ENCODE peak calls at places on chromosome 1, in four cellular contexts. One of them, this sample, is unnamed.

GRCh38 chr1:201020040-201020591 is 3.4 kb downstream of the KIF21B start:
- DNase-seq in H1: no peak
- DNase-seq in GM12878: no peak
- DNase-seq in HepG2: peak
- DNase-seq in this sample: peak

GRCh38 chr1:236429715-236430274 is 35.7 kb downstream of the EDARADD start:
- DNase-seq in H1: no peak
- DNase-seq in GM12878: peak
- DNase-seq in HepG2: no peak
- DNase-seq in this sample: no peak

GRCh38 chr1:192367436-192367835 is 50.6 kb downstream of the RGS21 start:
- DNase-seq in H1: no peak
- DNase-seq in HepG2: no peak
- DNase-seq in GM12878: no peak
- DNase-seq in this sample: no peak

GRCh38 chr1:245116781-245117180 is 38.0 kb upstream of the KIF26B start:
- DNase-seq in H1: no peak
- DNase-seq in HepG2: no peak
- DNase-seq in GM12878: no peak
- DNase-seq in this sample: no peak

GRCh38 chr1:20371411-20371810 is 80.7 kb downstream of the VWA5B1 start:
- DNase-seq in HepG2: no peak
- DNase-seq in H1: no peak
- DNase-seq in GM12878: no peak
- DNase-seq in this sample: peak

GRCh38 chr1:55064071-55064581 is 24.8 kb downstream of the PCSK9 start:
- DNase-seq in H1: no peak
- DNase-seq in GM12878: no peak
- DNase-seq in HepG2: no peak
- DNase-seq in this sample: no peak

GRCh38 chr1:44250113-44250781 is 37.0 kb downstream of the DMAP1 start:
- DNase-seq in HepG2: no peak
- DNase-seq in GM12878: no peak
- DNase-seq in H1: no peak
- DNase-seq in this sample: no peak

GRCh38 chr1:18480315-18481189 is at the start of gene KLHDC7A:
- DNase-seq in GM12878: no peak
- DNase-seq in H1: peak
- DNase-seq in HepG2: peak
- DNase-seq in this sample: no peak

GRCh38 chr1:63630666-63631065 is 37.5 kb downstream of the PGM1 start:
- DNase-seq in GM12878: no peak
- DNase-seq in HepG2: no peak
- DNase-seq in H1: no peak
- DNase-seq in this sample: no peak

GRCh38 chr1:172513480-172513879 is 19.5 kb upstream of the SUCO start:
- DNase-seq in H1: no peak
- DNase-seq in GM12878: no peak
- DNase-seq in HepG2: no peak
- DNase-seq in this sample: no peak

GRCh38 chr1:154418062-154418897 is 13.1 kb downstream of the IL6R start:
- DNase-seq in GM12878: no peak
- DNase-seq in H1: no peak
- DNase-seq in HepG2: peak
- DNase-seq in this sample: no peak

GRCh38 chr1:14997646-14998276 is 155.8 kb upstream of the TMEM51 start:
- DNase-seq in HepG2: no peak
- DNase-seq in H1: no peak
- DNase-seq in GM12878: no peak
- DNase-seq in this sample: no peak

GRCh38 chr1:228813006-228813405 is 77.7 kb downstream of the RHOU start:
- DNase-seq in H1: no peak
- DNase-seq in HepG2: no peak
- DNase-seq in GM12878: no peak
- DNase-seq in this sample: no peak

GRCh38 chr1:226061793-226062557 is 541 bp upstream of the H3-3A start:
- DNase-seq in HepG2: peak
- DNase-seq in H1: no peak
- DNase-seq in GM12878: no peak
- DNase-seq in this sample: peak

GRCh38 chr1:109630081-109630880 is 10.6 kb downstream of the AMPD2 start:
- DNase-seq in GM12878: no peak
- DNase-seq in H1: no peak
- DNase-seq in HepG2: no peak
- DNase-seq in this sample: peak

GRCh38 chr1:48936436-48936835 is 159.7 kb upstream of the BEND5 start:
- DNase-seq in GM12878: no peak
- DNase-seq in HepG2: no peak
- DNase-seq in H1: no peak
- DNase-seq in this sample: no peak

GRCh38 chr1:172466795-172467407 is 23.0 kb upstream of the PIGC start:
- DNase-seq in H1: no peak
- DNase-seq in GM12878: no peak
- DNase-seq in HepG2: peak
- DNase-seq in this sample: no peak

GRCh38 chr1:89657886-89658285 is 25.0 kb downstream of the LRRC8C start:
- DNase-seq in H1: no peak
- DNase-seq in GM12878: peak
- DNase-seq in HepG2: no peak
- DNase-seq in this sample: no peak

GRCh38 chr1:31705080-31705866 is 1.5 kb upstream of the COL16A1 start:
- DNase-seq in H1: no peak
- DNase-seq in GM12878: no peak
- DNase-seq in HepG2: peak
- DNase-seq in this sample: peak

GRCh38 chr1:10652626-10653025 is 143.8 kb downstream of the CASZ1 start:
- DNase-seq in HepG2: no peak
- DNase-seq in H1: no peak
- DNase-seq in GM12878: no peak
- DNase-seq in this sample: no peak

GRCh38 chr1:152107289-152107983 is 7.8 kb downstream of the TCHH start:
- DNase-seq in GM12878: no peak
- DNase-seq in H1: no peak
- DNase-seq in HepG2: no peak
- DNase-seq in this sample: no peak

GRCh38 chr1:3234956-3235355 is 166.0 kb downstream of the PRDM16 start:
- DNase-seq in HepG2: no peak
- DNase-seq in H1: no peak
- DNase-seq in GM12878: no peak
- DNase-seq in this sample: no peak

GRCh38 chr1:41485605-41486004 is 1.1 kb upstream of the EDN2 start:
- DNase-seq in GM12878: no peak
- DNase-seq in HepG2: no peak
- DNase-seq in H1: no peak
- DNase-seq in this sample: peak

GRCh38 chr1:33654267-33654832 is 181.9 kb downstream of the ZSCAN20 start:
- DNase-seq in GM12878: no peak
- DNase-seq in H1: no peak
- DNase-seq in HepG2: no peak
- DNase-seq in this sample: no peak

GRCh38 chr1:201419737-201420607 is 1.6 kb downstream of the TNNI1 start:
- DNase-seq in GM12878: no peak
- DNase-seq in H1: no peak
- DNase-seq in HepG2: no peak
- DNase-seq in this sample: no peak

GRCh38 chr1:93468681-93469080 is 20.8 kb downstream of the FNBP1L start:
- DNase-seq in GM12878: no peak
- DNase-seq in HepG2: no peak
- DNase-seq in H1: no peak
- DNase-seq in this sample: no peak

GRCh38 chr1:163315773-163316374 is 5.9 kb upstream of the NUF2 start:
- DNase-seq in GM12878: no peak
- DNase-seq in HepG2: peak
- DNase-seq in H1: no peak
- DNase-seq in this sample: peak

GRCh38 chr1:157577420-157577819 is 20.5 kb downstream of the FCRL4 start:
- DNase-seq in H1: no peak
- DNase-seq in HepG2: no peak
- DNase-seq in GM12878: no peak
- DNase-seq in this sample: no peak

GRCh38 chr1:42165511-42166210 is 1.1 kb upstream of the GUCA2A start:
- DNase-seq in GM12878: no peak
- DNase-seq in H1: no peak
- DNase-seq in HepG2: peak
- DNase-seq in this sample: no peak

GRCh38 chr1:167617100-167617949 is 12.7 kb upstream of the RCSD1 start:
- DNase-seq in GM12878: peak
- DNase-seq in H1: no peak
- DNase-seq in HepG2: no peak
- DNase-seq in this sample: peak

GRCh38 chr1:207327994-207328393 is 6.5 kb downstream of the CD55 start:
- DNase-seq in HepG2: no peak
- DNase-seq in GM12878: no peak
- DNase-seq in H1: no peak
- DNase-seq in this sample: no peak
- TF ChIP-seq CBX5 in HepG2: no peak
- TF ChIP-seq CBX5 in GM12878: no peak
- TF ChIP-seq CBX5 in H1: no peak
- TF ChIP-seq CBX5 in this sample: no peak

GRCh38 chr1:180267761-180268555 is 37.9 kb downstream of the LHX4 start:
- DNase-seq in GM12878: no peak
- DNase-seq in H1: no peak
- DNase-seq in HepG2: no peak
- DNase-seq in this sample: no peak
- TF ChIP-seq CBX5 in GM12878: no peak
- TF ChIP-seq CBX5 in H1: no peak
- TF ChIP-seq CBX5 in HepG2: no peak
- TF ChIP-seq CBX5 in this sample: no peak

DNA sequence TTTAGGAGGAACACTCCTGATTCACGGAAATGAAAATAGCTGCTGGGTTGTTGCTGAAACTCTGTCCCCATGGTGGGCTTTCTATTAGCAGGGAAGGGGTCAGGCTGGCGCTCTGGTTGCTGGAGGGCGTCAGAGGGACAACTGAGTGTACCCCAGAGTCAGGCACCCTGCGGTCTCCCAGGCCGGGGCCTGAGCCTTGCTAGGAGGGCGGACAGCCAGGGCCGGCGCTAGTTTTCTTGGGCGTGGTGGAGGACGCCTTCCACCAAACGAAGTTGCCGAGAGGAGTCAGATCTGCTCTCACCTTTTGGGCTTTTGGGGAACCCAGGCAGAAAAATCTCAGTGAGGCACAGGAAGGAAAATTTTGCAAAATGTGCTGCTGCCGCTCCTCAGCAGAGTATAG is 54.8 kb downstream of the NGF start:
- DNase-seq in HepG2: no peak
- DNase-seq in GM12878: no peak
- DNase-seq in H1: no peak
- DNase-seq in this sample: no peak
- TF ChIP-seq CBX5 in HepG2: no peak
- TF ChIP-seq CBX5 in GM12878: no peak
- TF ChIP-seq CBX5 in H1: no peak
- TF ChIP-seq CBX5 in this sample: no peak

DNA sequence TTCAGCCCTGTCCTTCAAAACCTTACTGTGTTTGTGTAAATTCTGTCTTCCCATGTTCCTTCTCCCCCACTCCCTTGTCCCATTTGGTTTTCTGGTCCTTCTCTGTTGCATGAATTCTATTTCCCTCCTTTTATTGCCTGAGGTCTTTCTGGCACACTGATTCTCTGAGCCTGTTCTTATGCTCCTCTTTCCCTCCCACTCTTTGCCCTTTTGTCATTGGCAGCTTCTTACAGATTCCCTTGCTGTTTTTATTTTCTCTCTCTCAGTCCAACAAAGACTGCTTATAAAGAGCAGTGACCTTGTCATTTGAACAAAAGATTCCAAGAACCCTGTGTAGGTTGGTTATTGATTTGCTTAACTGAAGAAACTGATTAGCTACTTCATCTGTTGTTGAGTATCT is 49.7 kb downstream of the GPR52 start:
- DNase-seq in GM12878: no peak
- DNase-seq in HepG2: no peak
- DNase-seq in H1: no peak
- DNase-seq in this sample: no peak
- TF ChIP-seq CBX5 in GM12878: no peak
- TF ChIP-seq CBX5 in HepG2: no peak
- TF ChIP-seq CBX5 in H1: no peak
- TF ChIP-seq CBX5 in this sample: no peak

GRCh38 chr1:190679444-190679843 is 201.8 kb upstream of the BRINP3 start:
- DNase-seq in HepG2: no peak
- DNase-seq in H1: no peak
- DNase-seq in GM12878: no peak
- DNase-seq in this sample: no peak

GRCh38 chr1:190679032-190679431 is 201.4 kb upstream of the BRINP3 start:
- DNase-seq in HepG2: no peak
- DNase-seq in H1: no peak
- DNase-seq in GM12878: no peak
- DNase-seq in this sample: no peak
- TF ChIP-seq CBX5 in HepG2: no peak
- TF ChIP-seq CBX5 in H1: no peak
- TF ChIP-seq CBX5 in GM12878: no peak
- TF ChIP-seq CBX5 in this sample: no peak

GRCh38 chr1:231684333-231685244 is 58.0 kb downstream of the DISC1 start:
- DNase-seq in H1: no peak
- DNase-seq in GM12878: no peak
- DNase-seq in HepG2: no peak
- DNase-seq in this sample: no peak
- TF ChIP-seq CBX5 in H1: no peak
- TF ChIP-seq CBX5 in GM12878: no peak
- TF ChIP-seq CBX5 in HepG2: no peak
- TF ChIP-seq CBX5 in this sample: no peak

DNA sequence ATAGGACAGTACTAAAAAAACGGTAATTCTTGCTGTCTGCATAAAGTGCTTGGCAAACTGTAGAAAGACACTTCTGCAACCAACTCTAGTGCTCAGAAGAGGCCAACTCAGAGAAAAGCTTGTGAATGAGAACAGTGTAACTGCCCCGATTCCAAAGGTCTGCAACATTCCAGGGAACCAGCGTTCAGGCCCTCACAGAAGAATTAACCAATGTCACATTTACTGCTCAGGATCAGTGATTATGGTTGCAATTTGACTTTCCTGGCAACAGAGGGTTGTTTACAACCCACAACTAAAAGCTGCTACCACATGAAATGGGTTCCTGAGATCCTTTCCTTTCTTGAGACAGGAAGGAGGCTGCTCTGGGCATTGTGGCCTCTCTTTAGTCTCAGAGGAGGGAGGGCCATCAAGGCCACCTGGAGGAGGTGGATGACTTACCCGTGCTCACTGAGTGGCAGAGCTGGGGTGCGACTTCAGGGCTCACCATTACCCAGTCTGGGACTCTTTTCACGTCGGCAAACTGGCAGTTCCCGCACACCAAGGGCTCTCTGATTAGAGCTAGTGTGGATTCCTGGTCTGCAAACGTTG is 15.3 kb downstream of the SRSF4 start:
- DNase-seq in H1: no peak
- DNase-seq in GM12878: no peak
- DNase-seq in HepG2: peak
- DNase-seq in this sample: no peak
- TF ChIP-seq CBX5 in H1: no peak
- TF ChIP-seq CBX5 in GM12878: no peak
- TF ChIP-seq CBX5 in HepG2: no peak
- TF ChIP-seq CBX5 in this sample: no peak

GRCh38 chr1:214472362-214472761 is 79.0 kb downstream of the PTPN14 start:
- DNase-seq in H1: no peak
- DNase-seq in HepG2: no peak
- DNase-seq in GM12878: no peak
- DNase-seq in this sample: no peak
- TF ChIP-seq CBX5 in H1: no peak
- TF ChIP-seq CBX5 in HepG2: no peak
- TF ChIP-seq CBX5 in GM12878: no peak
- TF ChIP-seq CBX5 in this sample: no peak

This sample was measured in K562.